ENCODE peak calls at places on chromosomes 7 and 10, in four cellular contexts. W, D, P and J are unnamed samples.

GRCh38 chr7:75772081-75773077 is at the start of gene CCL26:
- DNase-seq in W (peak; percentile 79), D (peak; percentile 44), P (peak; percentile 14), J (peak; percentile 46)

GRCh38 chr10:33196710-33197406 is 137.6 kb downstream of the NRP1 start:
- DNase-seq in W (no peak), D (no peak), P (peak; percentile 29), J (no peak)

GRCh38 chr10:10722422-10722821 is 295.2 kb upstream of the CELF2 start:
- DNase-seq in D (no peak), W (no peak), P (no peak), J (no peak)

GRCh38 chr10:101848408-101848807 is 4.8 kb upstream of the KCNIP2 start:
- DNase-seq in P (no peak), D (no peak), W (no peak), J (no peak)

GRCh38 chr7:23012797-23013714 is 874 bp downstream of the HYCC1 start:
- DNase-seq in P (peak; percentile 28), D (peak; percentile 18), W (no peak), J (no peak)

GRCh38 chr7:106110885-106111670 is 1.0 kb downstream of the SYPL1 start:
- DNase-seq in D (no peak), W (no peak), P (no peak), J (no peak)

GRCh38 chr7:133230591-133231194 is 22.2 kb upstream of the EXOC4 start:
- DNase-seq in P (peak; percentile 75), W (peak; percentile 56), D (peak; percentile 47), J (no peak)

GRCh38 chr10:93468532-93469213 is 13.5 kb downstream of the MYOF start:
- DNase-seq in D (peak; percentile 73), P (no peak), W (peak; percentile 94), J (no peak)

GRCh38 chr7:123424463-123424862 is 109.9 kb downstream of the IQUB start:
- DNase-seq in W (no peak), P (no peak), D (no peak), J (no peak)

GRCh38 chr7:151845412-151846205 is 31.3 kb downstream of the PRKAG2 start:
- DNase-seq in W (no peak), D (no peak), P (no peak), J (no peak)

GRCh38 chr10:92219516-92219915 is 71.4 kb downstream of the CPEB3 start:
- DNase-seq in D (no peak), W (no peak), P (no peak), J (no peak)

GRCh38 chr10:104209575-104210198 is 22.5 kb downstream of the CFAP43 start:
- DNase-seq in D (peak; percentile 21), W (peak; percentile 39), P (peak; percentile 24), J (no peak)

GRCh38 chr7:142711722-142712616 is 37.3 kb upstream of the PRSS1 start:
- DNase-seq in W (peak; percentile 19), P (peak; percentile 52), D (peak; percentile 32), J (no peak)

GRCh38 chr7:119256446-119257131 is 1016.4 kb upstream of the KCND2 start:
- DNase-seq in P (no peak), D (no peak), W (no peak), J (no peak)

GRCh38 chr7:20219446-20220292 is 2.5 kb upstream of the MACC1 start:
- DNase-seq in D (peak; percentile 64), P (peak; percentile 84), W (peak; percentile 99), J (peak; percentile 38)

GRCh38 chr7:22339725-22340390 is 17.1 kb downstream of the RAPGEF5 start:
- DNase-seq in W (no peak), D (no peak), P (no peak), J (no peak)

GRCh38 chr10:133324857-133325260 is 11.8 kb downstream of the CALY start:
- DNase-seq in W (no peak), D (no peak), P (no peak), J (no peak)

GRCh38 chr10:36441557-36441956 is 683.8 kb upstream of the ANKRD30A start:
- DNase-seq in D (no peak), P (no peak), W (no peak), J (no peak)

GRCh38 chr7:135645296-135645904 is 16.9 kb upstream of the STMP1 start:
- DNase-seq in P (no peak), D (no peak), W (peak; percentile 64), J (no peak)

GRCh38 chr10:125812128-125812527 is 10.9 kb downstream of the UROS start:
- DNase-seq in W (peak; percentile 58), P (no peak), D (peak; percentile 60), J (no peak)

GRCh38 chr7:132049462-132050304 is 493.3 kb upstream of the PODXL start:
- DNase-seq in D (peak; percentile 45), W (peak; percentile 17), P (peak; percentile 54), J (no peak)

GRCh38 chr7:152859781-152860191 is 100.2 kb downstream of the ACTR3B start:
- DNase-seq in P (no peak), W (no peak), D (no peak), J (no peak)

GRCh38 chr7:94374231-94374630 is 20.5 kb upstream of the COL1A2 start:
- DNase-seq in D (peak; percentile 52), W (peak; percentile 93), P (peak; percentile 21), J (no peak)

GRCh38 chr10:132293416-132294195 is 14.1 kb downstream of the STK32C start:
- DNase-seq in D (no peak), W (no peak), P (no peak), J (no peak)

GRCh38 chr10:123774075-123774742 is 108.1 kb downstream of the GPR26 start:
- DNase-seq in W (no peak), D (no peak), P (no peak), J (no peak)

GRCh38 chr7:141585592-141586510 is 34.6 kb downstream of the AGK start:
- DNase-seq in W (peak; percentile 95), D (no peak), P (no peak), J (no peak)

GRCh38 chr7:1569016-1569415 is 816 bp downstream of the PSMG3 start:
- DNase-seq in W (peak; percentile 41), D (no peak), P (no peak), J (no peak)

GRCh38 chr10:92740762-92741161 is 51.0 kb downstream of the HHEX start:
- DNase-seq in W (peak; percentile 70), P (no peak), D (no peak), J (no peak)

GRCh38 chr7:107180378-107180777 is 11.6 kb downstream of the HBP1 start:
- DNase-seq in D (peak; percentile 65), W (peak; percentile 88), P (peak; percentile 34), J (no peak)

GRCh38 chr7:38292442-38292841 is 19.0 kb upstream of the TARP start:
- DNase-seq in D (no peak), P (no peak), W (no peak), J (no peak)

GRCh38 chr7:136015638-136016037 is 38.5 kb upstream of the MTPN start:
- DNase-seq in D (no peak), W (no peak), P (no peak), J (no peak)

GRCh38 chr10:133004991-133005390 is 62.6 kb upstream of the CFAP46 start:
- DNase-seq in P (no peak), W (no peak), D (no peak), J (no peak)

DNA sequence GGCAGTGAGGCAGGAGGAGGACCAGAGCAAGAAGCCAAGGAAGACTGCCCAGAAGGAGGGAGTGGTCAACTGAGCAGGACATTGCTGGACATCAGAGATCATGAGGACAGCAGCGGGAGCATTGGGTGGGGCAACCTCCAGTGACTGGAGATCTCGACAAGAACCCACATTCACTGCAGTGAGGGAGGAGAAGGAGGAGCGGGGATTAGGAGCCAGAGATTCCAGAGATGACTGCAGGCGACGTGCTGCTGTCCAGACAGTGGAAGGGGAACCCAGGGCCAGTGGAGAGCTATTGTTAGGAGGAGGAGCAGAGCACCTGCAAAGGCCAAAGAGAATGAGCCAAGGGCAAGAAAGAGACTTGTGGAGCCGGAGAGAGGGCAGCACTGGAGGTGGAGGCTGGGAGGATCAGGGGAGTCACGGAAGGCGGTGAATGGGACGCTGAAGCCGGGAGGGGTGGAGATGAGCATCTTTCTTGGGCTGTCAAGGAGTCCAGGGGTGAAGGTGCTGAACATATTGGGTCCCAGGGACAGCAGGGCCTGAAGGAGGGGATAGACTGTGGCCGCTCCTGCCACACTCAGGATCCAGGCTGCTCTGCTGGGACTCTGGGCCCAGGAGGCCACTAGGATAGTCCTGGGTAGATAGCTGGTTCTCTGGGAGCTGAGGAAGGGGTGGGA is 140.1 kb upstream of the UNC5B start:
- DNase-seq in D (no peak), W (no peak), P (no peak), J (no peak)
- TF ChIP-seq CTCF in D (no peak), W (no peak), P (no peak), J (no peak)

GRCh38 chr7:137948845-137949330 is 53.0 kb downstream of the CREB3L2 start:
- DNase-seq in D (no peak), P (no peak), W (no peak), J (no peak)
- TF ChIP-seq POLR2A in D (no peak), P (no peak), W (no peak), J (no peak)

GRCh38 chr7:50978633-50979215 is 196.0 kb upstream of the GRB10 start:
- DNase-seq in P (no peak), W (no peak), D (no peak), J (no peak)
- TF ChIP-seq CTCF in P (no peak), W (no peak), D (no peak), J (no peak)

GRCh38 chr7:116426428-116427156 is 72.9 kb upstream of the CAV2 start:
- DNase-seq in D (peak; percentile 53), P (no peak), W (peak; percentile 89), J (no peak)
- TF ChIP-seq POLR2A in D (no peak), P (no peak), W (no peak), J (no peak)

DNA sequence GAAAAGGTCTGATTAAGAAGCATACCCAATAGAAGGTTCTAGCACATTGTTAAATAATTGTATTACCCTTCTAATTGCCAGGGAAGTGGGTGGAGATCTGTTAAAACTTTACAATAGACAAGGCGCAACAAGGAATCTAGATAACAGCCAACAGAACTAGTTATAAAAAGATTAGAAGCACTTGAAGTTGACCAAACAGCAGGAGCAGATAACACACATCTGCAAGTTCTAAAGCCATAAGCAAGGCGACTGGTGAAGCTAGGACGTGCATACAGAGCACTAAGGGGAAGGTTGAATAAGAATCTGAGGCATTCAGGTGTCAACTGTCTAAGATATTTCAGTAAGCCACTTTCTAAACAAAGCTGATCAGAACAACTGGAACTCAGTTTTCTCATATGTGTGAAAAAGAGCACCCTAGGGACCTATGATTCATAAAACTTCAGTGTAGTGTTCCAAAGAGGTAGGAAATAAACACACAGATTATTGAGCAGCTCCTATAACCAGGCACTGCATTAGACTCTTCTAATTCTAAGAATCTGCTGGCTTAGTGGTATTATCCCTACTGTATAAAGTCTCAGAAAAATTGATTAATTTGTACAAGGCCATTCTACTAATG is 111.2 kb downstream of the SAMD9 start:
- DNase-seq in D (no peak), W (no peak), P (no peak), J (no peak)
- TF ChIP-seq CTCF in D (no peak), W (no peak), P (no peak), J (no peak)

GRCh38 chr7:34900891-34901493 is 136.3 kb downstream of the DPY19L1 start:
- DNase-seq in W (no peak), P (no peak), D (no peak), J (no peak)
- TF ChIP-seq POLR2A in W (no peak), P (no peak), D (no peak), J (no peak)

DNA sequence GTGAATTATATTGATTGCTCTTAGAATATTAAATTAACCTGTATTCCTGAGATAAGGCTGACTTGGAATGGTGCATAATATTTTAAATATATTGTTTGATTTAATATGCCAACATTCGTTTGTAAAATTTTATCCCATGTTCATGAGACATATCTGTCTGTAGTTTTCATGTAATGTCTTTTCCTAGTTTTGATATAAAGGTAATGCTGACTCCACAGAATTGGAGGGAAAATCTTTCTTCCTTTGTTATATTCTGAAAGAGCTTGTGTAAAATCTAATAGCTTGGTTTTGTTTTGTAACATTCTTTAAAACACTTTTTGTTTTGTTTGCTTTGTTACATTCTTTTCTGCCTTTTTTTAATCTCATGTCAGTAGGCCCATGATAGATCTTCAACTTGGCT is 657.0 kb downstream of the DNAJB9 start:
- DNase-seq in P (no peak), D (no peak), W (no peak), J (no peak)
- TF ChIP-seq CTCF in P (no peak), D (no peak), W (no peak), J (no peak)